ENCODE peak calls at places on chromosomes 13 and 19, in four cellular contexts. O is sigmoid colon, U is GM23338, P is tibial nerve. A is an unnamed sample.
A peak's percentile ranks its signal among the peaks of the same experiment; 100 is the strongest.

GRCh38 chr13:64305246-64305645 is 2889.6 kb upstream of the PCDH20 start:
- DNase-seq in O (no peak), U (no peak), P (no peak), A (no peak)

GRCh38 chr13:95485045-95485517 is 67.4 kb upstream of the CLDN10 start:
- DNase-seq in O (no peak), U (no peak), P (no peak), A (no peak)

GRCh38 chr13:35771898-35772297 is 295.4 kb upstream of the MAB21L1 start:
- DNase-seq in O (no peak), U (peak; percentile 67), P (no peak), A (no peak)

GRCh38 chr13:33218020-33218419 is 67.5 kb downstream of the STARD13 start:
- DNase-seq in O (no peak), U (peak; percentile 44), P (no peak), A (no peak)

GRCh38 chr13:30711375-30711774 is 24.0 kb upstream of the ALOX5AP start:
- DNase-seq in O (no peak), U (no peak), P (no peak), A (no peak)

GRCh38 chr19:33823341-33823740 is 26.7 kb downstream of the KCTD15 start:
- DNase-seq in O (no peak), U (no peak), P (no peak), A (peak; percentile 33)

GRCh38 chr13:95404141-95404882 is 103.1 kb upstream of the ABCC4 start:
- DNase-seq in O (peak; percentile 91), U (peak; percentile 92), P (peak; percentile 79), A (peak; percentile 83)

GRCh38 chr19:5339950-5340636 is 519 bp downstream of the PTPRS start:
- DNase-seq in O (no peak), U (peak; percentile 61), P (no peak), A (no peak)

GRCh38 chr13:44379885-44380284 is 6.3 kb downstream of the SERP2 start:
- DNase-seq in O (no peak), U (no peak), P (no peak), A (no peak)

GRCh38 chr13:44383945-44384344 is 10.3 kb downstream of the SERP2 start:
- DNase-seq in O (no peak), U (no peak), P (no peak), A (no peak)

GRCh38 chr13:44378277-44378676 is 4.7 kb downstream of the SERP2 start:
- DNase-seq in O (no peak), U (no peak), P (no peak), A (no peak)

GRCh38 chr13:44382635-44383145 is 9.1 kb downstream of the SERP2 start:
- DNase-seq in O (no peak), U (no peak), P (no peak), A (no peak)

GRCh38 chr13:44380404-44381165 is 7.0 kb downstream of the SERP2 start:
- DNase-seq in O (no peak), U (no peak), P (no peak), A (no peak)
- H3K27ac ChIP-seq in O (no peak overlapping the region), U (no peak overlapping the region), P (no peak overlapping the region), A (no peak overlapping the region)

GRCh38 chr19:40571005-40571318 is 5.7 kb upstream of the SHKBP1 start:
- DNase-seq in O (no peak), U (no peak), P (no peak), A (no peak)
- TF ChIP-seq CTCF in O (no peak), U (no peak), P (no peak), A (peak; percentile 2)

GRCh38 chr19:13979224-13979623 is 26.9 kb downstream of the RFX1 start:
- DNase-seq in O (no peak), U (no peak), P (no peak), A (no peak)
- H3K27ac ChIP-seq in O (peak overlapping the region; percentile 61), U (no peak overlapping the region), P (peak overlapping the region; percentile 81), A (peak overlapping the region; percentile 73)

DNA sequence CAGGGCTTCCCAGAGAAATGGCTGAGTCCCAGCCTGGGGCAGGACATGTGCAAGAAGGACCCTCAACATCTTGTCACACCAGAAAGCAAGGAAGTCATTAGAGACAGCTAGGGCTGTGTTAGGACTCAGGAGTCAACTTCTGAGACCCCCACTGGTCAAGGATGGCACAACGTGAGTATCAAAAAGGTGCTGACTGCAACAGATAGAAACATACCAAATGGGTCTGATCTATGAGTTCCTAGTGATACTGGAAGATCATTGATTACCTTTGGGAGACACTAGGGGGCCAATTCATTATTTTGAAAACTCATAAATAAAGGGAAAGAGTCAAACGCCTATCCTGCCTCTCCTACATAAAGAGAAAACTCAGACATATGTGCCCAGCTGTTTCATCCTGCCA is 73.5 kb upstream of the GJB6 start:
- DNase-seq in O (no peak), U (peak; percentile 37), P (no peak), A (no peak)
- TF ChIP-seq CTCF in O (no peak), U (no peak), P (no peak), A (no peak)

GRCh38 chr19:41916033-41916424 is 12.2 kb downstream of the ERFL start:
- DNase-seq in O (no peak), U (no peak), P (no peak), A (no peak)
- H3K27ac ChIP-seq in O (no peak overlapping the region), U (no peak overlapping the region), P (no peak overlapping the region), A (no peak overlapping the region)

GRCh38 chr19:56071151-56071550 is 49.9 kb downstream of the ZNF787 start:
- DNase-seq in O (no peak), U (peak; percentile 63), P (no peak), A (no peak)
- TF ChIP-seq CTCF in O (no peak), U (peak; percentile 58), P (no peak), A (no peak)

DNA sequence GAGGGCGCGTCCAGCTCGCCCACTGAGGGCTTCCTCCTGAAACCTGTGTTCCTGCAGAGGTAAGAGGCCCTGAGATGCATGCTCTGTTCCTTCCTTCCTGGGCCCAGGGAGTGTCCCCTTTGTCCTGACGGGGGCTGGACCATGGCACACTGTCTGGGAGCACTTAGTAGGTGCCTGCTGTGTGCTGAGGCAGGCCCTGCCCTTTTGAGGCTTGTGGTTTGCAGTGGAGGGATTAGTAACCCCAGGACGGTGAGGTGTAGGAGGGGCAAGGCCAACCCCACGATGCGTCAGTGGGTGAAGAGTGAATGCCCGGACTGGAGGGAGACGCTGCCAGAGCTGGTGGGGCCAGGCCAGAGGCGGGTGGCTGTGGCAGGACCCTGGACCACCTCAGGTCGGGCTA is 11.2 kb upstream of the F2RL3 start:
- DNase-seq in O (no peak), U (no peak), P (no peak), A (no peak)
- H3K27ac ChIP-seq in O (no peak overlapping the region), U (no peak overlapping the region), P (no peak overlapping the region), A (no peak overlapping the region)

A was measured in tibial artery.